ENCODE peak calls at places on chromosomes 12 and 14, in eight cellular contexts. One of them, this sample, is unnamed.

GRCh38 chr12:108236366-108236765 is 102.7 kb downstream of the CMKLR1 start:
- DNase-seq in T follicular helper cell: no peak
- DNase-seq in CD8-positive, alpha-beta T cell: no peak
- DNase-seq in CD4-positive, alpha-beta memory T cell: no peak
- DNase-seq in dorsolateral prefrontal cortex: no peak
- DNase-seq in stimulated activated CD4-positive, alpha-beta T cell treated with anti-CD3 and anti-CD28 coated beads, Interleukin-15, amount 100 ng/mL, for 1 hour: no peak
- DNase-seq in NCI-H1417 treated with DMSO at 0.1 percent for 48 hours: no peak
- DNase-seq in HepG2: no peak
- DNase-seq in this sample: no peak

GRCh38 chr14:36091096-36091495 is 85.4 kb downstream of the PTCSC3 start:
- DNase-seq in T follicular helper cell: no peak
- DNase-seq in CD8-positive, alpha-beta T cell: no peak
- DNase-seq in CD4-positive, alpha-beta memory T cell: no peak
- DNase-seq in dorsolateral prefrontal cortex: no peak
- DNase-seq in stimulated activated CD4-positive, alpha-beta T cell treated with anti-CD3 and anti-CD28 coated beads, Interleukin-15, amount 100 ng/mL, for 1 hour: no peak
- DNase-seq in NCI-H1417 treated with DMSO at 0.1 percent for 48 hours: no peak
- DNase-seq in HepG2: peak
- DNase-seq in this sample: no peak

GRCh38 chr12:121968880-121969279 is 50.5 kb downstream of the CFAP251 start:
- DNase-seq in T follicular helper cell: no peak
- DNase-seq in CD8-positive, alpha-beta T cell: no peak
- DNase-seq in CD4-positive, alpha-beta memory T cell: no peak
- DNase-seq in dorsolateral prefrontal cortex: no peak
- DNase-seq in stimulated activated CD4-positive, alpha-beta T cell treated with anti-CD3 and anti-CD28 coated beads, Interleukin-15, amount 100 ng/mL, for 1 hour: no peak
- DNase-seq in NCI-H1417 treated with DMSO at 0.1 percent for 48 hours: no peak
- DNase-seq in HepG2: no peak
- DNase-seq in this sample: no peak

GRCh38 chr14:94001501-94002396 is 4.6 kb downstream of the CCDC197 start:
- DNase-seq in T follicular helper cell: peak
- DNase-seq in CD8-positive, alpha-beta T cell: peak
- DNase-seq in CD4-positive, alpha-beta memory T cell: peak
- DNase-seq in dorsolateral prefrontal cortex: peak
- DNase-seq in stimulated activated CD4-positive, alpha-beta T cell treated with anti-CD3 and anti-CD28 coated beads, Interleukin-15, amount 100 ng/mL, for 1 hour: peak
- DNase-seq in NCI-H1417 treated with DMSO at 0.1 percent for 48 hours: peak
- DNase-seq in HepG2: peak
- DNase-seq in this sample: peak

GRCh38 chr12:663293-663871 is at the start of gene NINJ2:
- DNase-seq in T follicular helper cell: no peak
- DNase-seq in CD8-positive, alpha-beta T cell: no peak
- DNase-seq in CD4-positive, alpha-beta memory T cell: no peak
- DNase-seq in dorsolateral prefrontal cortex: peak
- DNase-seq in stimulated activated CD4-positive, alpha-beta T cell treated with anti-CD3 and anti-CD28 coated beads, Interleukin-15, amount 100 ng/mL, for 1 hour: no peak
- DNase-seq in NCI-H1417 treated with DMSO at 0.1 percent for 48 hours: no peak
- DNase-seq in HepG2: no peak
- DNase-seq in this sample: no peak

GRCh38 chr12:121579190-121579791 is 1.5 kb downstream of the KDM2B start:
- DNase-seq in T follicular helper cell: no peak
- DNase-seq in CD8-positive, alpha-beta T cell: peak
- DNase-seq in CD4-positive, alpha-beta memory T cell: peak
- DNase-seq in dorsolateral prefrontal cortex: peak
- DNase-seq in stimulated activated CD4-positive, alpha-beta T cell treated with anti-CD3 and anti-CD28 coated beads, Interleukin-15, amount 100 ng/mL, for 1 hour: no peak
- DNase-seq in NCI-H1417 treated with DMSO at 0.1 percent for 48 hours: no peak
- DNase-seq in HepG2: no peak
- DNase-seq in this sample: peak

GRCh38 chr14:68210729-68211299 is 391.2 kb downstream of the RAD51B start:
- DNase-seq in T follicular helper cell: no peak
- DNase-seq in CD8-positive, alpha-beta T cell: no peak
- DNase-seq in CD4-positive, alpha-beta memory T cell: peak
- DNase-seq in dorsolateral prefrontal cortex: no peak
- DNase-seq in stimulated activated CD4-positive, alpha-beta T cell treated with anti-CD3 and anti-CD28 coated beads, Interleukin-15, amount 100 ng/mL, for 1 hour: no peak
- DNase-seq in NCI-H1417 treated with DMSO at 0.1 percent for 48 hours: no peak
- DNase-seq in HepG2: peak
- DNase-seq in this sample: no peak

GRCh38 chr14:79011920-79012204 is 841.7 kb downstream of the NRXN3 start:
- DNase-seq in T follicular helper cell: no peak
- DNase-seq in CD8-positive, alpha-beta T cell: no peak
- DNase-seq in CD4-positive, alpha-beta memory T cell: no peak
- DNase-seq in dorsolateral prefrontal cortex: no peak
- DNase-seq in stimulated activated CD4-positive, alpha-beta T cell treated with anti-CD3 and anti-CD28 coated beads, Interleukin-15, amount 100 ng/mL, for 1 hour: no peak
- DNase-seq in NCI-H1417 treated with DMSO at 0.1 percent for 48 hours: no peak
- DNase-seq in HepG2: no peak
- DNase-seq in this sample: no peak

GRCh38 chr12:27969901-27970390 is 2.6 kb downstream of the PTHLH start:
- DNase-seq in T follicular helper cell: no peak
- DNase-seq in CD8-positive, alpha-beta T cell: peak
- DNase-seq in CD4-positive, alpha-beta memory T cell: peak
- DNase-seq in dorsolateral prefrontal cortex: no peak
- DNase-seq in stimulated activated CD4-positive, alpha-beta T cell treated with anti-CD3 and anti-CD28 coated beads, Interleukin-15, amount 100 ng/mL, for 1 hour: no peak
- DNase-seq in NCI-H1417 treated with DMSO at 0.1 percent for 48 hours: no peak
- DNase-seq in HepG2: peak
- DNase-seq in this sample: peak

GRCh38 chr12:111033281-111034147 is 113.1 kb upstream of the MYL2 start:
- DNase-seq in T follicular helper cell: no peak
- DNase-seq in CD8-positive, alpha-beta T cell: no peak
- DNase-seq in CD4-positive, alpha-beta memory T cell: no peak
- DNase-seq in dorsolateral prefrontal cortex: no peak
- DNase-seq in stimulated activated CD4-positive, alpha-beta T cell treated with anti-CD3 and anti-CD28 coated beads, Interleukin-15, amount 100 ng/mL, for 1 hour: no peak
- DNase-seq in NCI-H1417 treated with DMSO at 0.1 percent for 48 hours: no peak
- DNase-seq in HepG2: no peak
- DNase-seq in this sample: no peak

GRCh38 chr14:54219281-54220121 is 177.3 kb upstream of the CDKN3 start:
- DNase-seq in T follicular helper cell: no peak
- DNase-seq in CD8-positive, alpha-beta T cell: no peak
- DNase-seq in CD4-positive, alpha-beta memory T cell: no peak
- DNase-seq in dorsolateral prefrontal cortex: no peak
- DNase-seq in stimulated activated CD4-positive, alpha-beta T cell treated with anti-CD3 and anti-CD28 coated beads, Interleukin-15, amount 100 ng/mL, for 1 hour: no peak
- DNase-seq in NCI-H1417 treated with DMSO at 0.1 percent for 48 hours: no peak
- DNase-seq in HepG2: no peak
- DNase-seq in this sample: no peak

GRCh38 chr12:52741378-52742195 is 35.6 kb downstream of the KRT76 start:
- DNase-seq in T follicular helper cell: peak
- DNase-seq in CD8-positive, alpha-beta T cell: peak
- DNase-seq in CD4-positive, alpha-beta memory T cell: peak
- DNase-seq in dorsolateral prefrontal cortex: no peak
- DNase-seq in stimulated activated CD4-positive, alpha-beta T cell treated with anti-CD3 and anti-CD28 coated beads, Interleukin-15, amount 100 ng/mL, for 1 hour: peak
- DNase-seq in NCI-H1417 treated with DMSO at 0.1 percent for 48 hours: no peak
- DNase-seq in HepG2: peak
- DNase-seq in this sample: peak

GRCh38 chr14:24398298-24398942 is 383 bp upstream of the NYNRIN start:
- DNase-seq in T follicular helper cell: no peak
- DNase-seq in CD8-positive, alpha-beta T cell: no peak
- DNase-seq in CD4-positive, alpha-beta memory T cell: no peak
- DNase-seq in dorsolateral prefrontal cortex: no peak
- DNase-seq in stimulated activated CD4-positive, alpha-beta T cell treated with anti-CD3 and anti-CD28 coated beads, Interleukin-15, amount 100 ng/mL, for 1 hour: no peak
- DNase-seq in NCI-H1417 treated with DMSO at 0.1 percent for 48 hours: no peak
- DNase-seq in HepG2: no peak
- DNase-seq in this sample: no peak

GRCh38 chr12:20004951-20005350 is 363.4 kb upstream of the PDE3A start:
- DNase-seq in T follicular helper cell: no peak
- DNase-seq in CD8-positive, alpha-beta T cell: no peak
- DNase-seq in CD4-positive, alpha-beta memory T cell: no peak
- DNase-seq in dorsolateral prefrontal cortex: no peak
- DNase-seq in stimulated activated CD4-positive, alpha-beta T cell treated with anti-CD3 and anti-CD28 coated beads, Interleukin-15, amount 100 ng/mL, for 1 hour: no peak
- DNase-seq in NCI-H1417 treated with DMSO at 0.1 percent for 48 hours: no peak
- DNase-seq in HepG2: no peak
- DNase-seq in this sample: no peak

GRCh38 chr12:88248606-88249005 is 106.5 kb downstream of the TMTC3 start:
- DNase-seq in T follicular helper cell: no peak
- DNase-seq in CD8-positive, alpha-beta T cell: no peak
- DNase-seq in CD4-positive, alpha-beta memory T cell: no peak
- DNase-seq in dorsolateral prefrontal cortex: no peak
- DNase-seq in stimulated activated CD4-positive, alpha-beta T cell treated with anti-CD3 and anti-CD28 coated beads, Interleukin-15, amount 100 ng/mL, for 1 hour: no peak
- DNase-seq in NCI-H1417 treated with DMSO at 0.1 percent for 48 hours: no peak
- DNase-seq in HepG2: no peak
- DNase-seq in this sample: no peak

This sample was measured in T-helper 2 cell.